ENCODE peak calls at places on chromosomes 1 and 21, in four cellular contexts. One of them, this sample, is unnamed.
A peak's percentile ranks its signal among the peaks of the same experiment; 100 is the strongest.

GRCh38 chr1:86758570-86758969 is 54.2 kb downstream of the SH3GLB1 start:
- DNase-seq in GM12865: no peak
- DNase-seq in adrenal gland: no peak
- DNase-seq in ovary: no peak
- DNase-seq in this sample: no peak

GRCh38 chr1:63758805-63759204 is 15.0 kb upstream of the ROR1 start:
- DNase-seq in adrenal gland: no peak
- DNase-seq in ovary: no peak
- DNase-seq in GM12865: no peak
- DNase-seq in this sample: no peak

GRCh38 chr1:85318217-85318616 is 41.8 kb upstream of the BCL10 start:
- DNase-seq in ovary: no peak
- DNase-seq in adrenal gland: no peak
- DNase-seq in GM12865: no peak
- DNase-seq in this sample: no peak

GRCh38 chr1:94236021-94236491 is 1.3 kb downstream of the ARHGAP29 start:
- DNase-seq in GM12865: no peak
- DNase-seq in adrenal gland: no peak
- DNase-seq in ovary: no peak
- DNase-seq in this sample: no peak

GRCh38 chr1:11294951-11295350 is 22.0 kb downstream of the UBIAD1 start:
- DNase-seq in GM12865: no peak
- DNase-seq in adrenal gland: no peak
- DNase-seq in ovary: no peak
- DNase-seq in this sample: no peak

GRCh38 chr1:154779563-154780189 is 90.4 kb downstream of the KCNN3 start:
- DNase-seq in ovary: no peak
- DNase-seq in adrenal gland: peak; percentile 35
- DNase-seq in GM12865: no peak
- DNase-seq in this sample: no peak

GRCh38 chr1:17191990-17192242 is 13.0 kb upstream of the PADI1 start:
- DNase-seq in ovary: no peak
- DNase-seq in GM12865: no peak
- DNase-seq in adrenal gland: no peak
- DNase-seq in this sample: no peak

GRCh38 chr1:179785025-179785424 is 41.9 kb downstream of the FAM163A start:
- DNase-seq in adrenal gland: no peak
- DNase-seq in ovary: no peak
- DNase-seq in GM12865: no peak
- DNase-seq in this sample: peak; percentile 45

GRCh38 chr1:205664399-205665108 is 15.8 kb downstream of the SLC45A3 start:
- DNase-seq in ovary: no peak
- DNase-seq in adrenal gland: no peak
- DNase-seq in GM12865: no peak
- DNase-seq in this sample: no peak

GRCh38 chr1:26450906-26451305 is 18.8 kb downstream of the DHDDS start:
- DNase-seq in ovary: no peak
- DNase-seq in GM12865: no peak
- DNase-seq in adrenal gland: no peak
- DNase-seq in this sample: no peak

GRCh38 chr21:34834307-34834706 is 165.5 kb downstream of the CLIC6 start:
- DNase-seq in adrenal gland: no peak
- DNase-seq in GM12865: no peak
- DNase-seq in ovary: no peak
- DNase-seq in this sample: no peak

GRCh38 chr1:63772201-63772600 is 1.6 kb upstream of the ROR1 start:
- DNase-seq in ovary: no peak
- DNase-seq in GM12865: no peak
- DNase-seq in adrenal gland: no peak
- DNase-seq in this sample: no peak

GRCh38 chr1:29029652-29030051 is 94.1 kb downstream of the TMEM200B start:
- DNase-seq in ovary: no peak
- DNase-seq in GM12865: no peak
- DNase-seq in adrenal gland: no peak
- DNase-seq in this sample: no peak

GRCh38 chr1:206658264-206658980 is 23.1 kb downstream of the DYRK3 start:
- DNase-seq in adrenal gland: no peak
- DNase-seq in ovary: no peak
- DNase-seq in GM12865: peak; percentile 54
- DNase-seq in this sample: peak; percentile 63

GRCh38 chr21:40829308-40829707 is 17.6 kb downstream of the DSCAM start:
- DNase-seq in GM12865: no peak
- DNase-seq in adrenal gland: no peak
- DNase-seq in ovary: no peak
- DNase-seq in this sample: no peak

GRCh38 chr1:38736399-38736798 is 123.2 kb downstream of the RRAGC start:
- DNase-seq in ovary: no peak
- DNase-seq in adrenal gland: no peak
- DNase-seq in GM12865: no peak
- DNase-seq in this sample: no peak

GRCh38 chr1:222627232-222627631 is 9.3 kb downstream of the MIA3 start:
- DNase-seq in adrenal gland: no peak
- DNase-seq in ovary: no peak
- DNase-seq in GM12865: no peak
- DNase-seq in this sample: no peak

GRCh38 chr1:95018602-95019369 is 54.0 kb downstream of the ALG14 start:
- DNase-seq in GM12865: no peak
- DNase-seq in adrenal gland: peak; percentile 44
- DNase-seq in ovary: no peak
- DNase-seq in this sample: no peak

GRCh38 chr1:97174039-97174704 is 452.6 kb downstream of the PTBP2 start:
- DNase-seq in ovary: no peak
- DNase-seq in GM12865: no peak
- DNase-seq in adrenal gland: no peak
- DNase-seq in this sample: no peak

GRCh38 chr1:15678578-15678977 is 5.5 kb upstream of the PLEKHM2 start:
- DNase-seq in GM12865: peak; percentile 75
- DNase-seq in adrenal gland: no peak
- DNase-seq in ovary: no peak
- DNase-seq in this sample: no peak

GRCh38 chr1:25756210-25756609 is 43.8 kb upstream of the SELENON start:
- DNase-seq in adrenal gland: no peak
- DNase-seq in GM12865: no peak
- DNase-seq in ovary: no peak
- DNase-seq in this sample: no peak

GRCh38 chr1:94621802-94622201 is 80.2 kb upstream of the F3 start:
- DNase-seq in ovary: no peak
- DNase-seq in GM12865: no peak
- DNase-seq in adrenal gland: no peak
- DNase-seq in this sample: no peak

GRCh38 chr1:57363165-57363564 is 60.7 kb downstream of the DAB1 start:
- DNase-seq in GM12865: no peak
- DNase-seq in ovary: no peak
- DNase-seq in adrenal gland: no peak
- DNase-seq in this sample: no peak

GRCh38 chr1:10980841-10981727 is 31.4 kb upstream of the TARDBP start:
- DNase-seq in adrenal gland: no peak
- DNase-seq in ovary: no peak
- DNase-seq in GM12865: no peak
- DNase-seq in this sample: no peak

GRCh38 chr1:168803696-168804510 is 74.9 kb upstream of the DPT start:
- DNase-seq in ovary: no peak
- DNase-seq in GM12865: no peak
- DNase-seq in adrenal gland: no peak
- DNase-seq in this sample: peak; percentile 2

GRCh38 chr21:26117324-26117971 is 53.1 kb downstream of the APP start:
- DNase-seq in adrenal gland: no peak
- DNase-seq in ovary: no peak
- DNase-seq in GM12865: peak; percentile 32
- DNase-seq in this sample: no peak

GRCh38 chr1:218537131-218537904 is 192.2 kb downstream of the TGFB2 start:
- DNase-seq in adrenal gland: no peak
- DNase-seq in GM12865: no peak
- DNase-seq in ovary: no peak
- DNase-seq in this sample: no peak

GRCh38 chr1:218570456-218570855 is 225.3 kb downstream of the TGFB2 start:
- DNase-seq in adrenal gland: no peak
- DNase-seq in ovary: no peak
- DNase-seq in GM12865: no peak
- DNase-seq in this sample: no peak

GRCh38 chr21:20258542-20258941 is 739.7 kb upstream of the NCAM2 start:
- DNase-seq in adrenal gland: no peak
- DNase-seq in ovary: no peak
- DNase-seq in GM12865: no peak
- DNase-seq in this sample: no peak

GRCh38 chr1:219416598-219417238 is 196.2 kb downstream of the ZC3H11B start:
- DNase-seq in ovary: peak; percentile 35
- DNase-seq in adrenal gland: peak; percentile 55
- DNase-seq in GM12865: peak; percentile 60
- DNase-seq in this sample: peak; percentile 66

GRCh38 chr1:186915555-186915954 is 86.8 kb downstream of the PLA2G4A start:
- DNase-seq in ovary: no peak
- DNase-seq in GM12865: no peak
- DNase-seq in adrenal gland: no peak
- DNase-seq in this sample: no peak
- TF ChIP-seq CTCF in ovary: no peak
- TF ChIP-seq CTCF in GM12865: no peak
- TF ChIP-seq CTCF in adrenal gland: no peak
- TF ChIP-seq CTCF in this sample: no peak

GRCh38 chr1:210235363-210236053 is 2.9 kb downstream of the SERTAD4 start:
- DNase-seq in adrenal gland: no peak
- DNase-seq in GM12865: no peak
- DNase-seq in ovary: no peak
- DNase-seq in this sample: no peak

GRCh38 chr1:210233216-210233494 is 559 bp downstream of the SERTAD4 start:
- DNase-seq in adrenal gland: no peak
- DNase-seq in GM12865: no peak
- DNase-seq in ovary: no peak
- DNase-seq in this sample: no peak

GRCh38 chr1:210233495-210234253 is 1.1 kb downstream of the SERTAD4 start:
- DNase-seq in GM12865: no peak
- DNase-seq in adrenal gland: no peak
- DNase-seq in ovary: peak; percentile 65
- DNase-seq in this sample: peak; percentile 61

GRCh38 chr1:210232524-210233215 is at the start of gene SERTAD4:
- DNase-seq in ovary: peak; percentile 66
- DNase-seq in adrenal gland: no peak
- DNase-seq in GM12865: no peak
- DNase-seq in this sample: peak; percentile 57

DNA sequence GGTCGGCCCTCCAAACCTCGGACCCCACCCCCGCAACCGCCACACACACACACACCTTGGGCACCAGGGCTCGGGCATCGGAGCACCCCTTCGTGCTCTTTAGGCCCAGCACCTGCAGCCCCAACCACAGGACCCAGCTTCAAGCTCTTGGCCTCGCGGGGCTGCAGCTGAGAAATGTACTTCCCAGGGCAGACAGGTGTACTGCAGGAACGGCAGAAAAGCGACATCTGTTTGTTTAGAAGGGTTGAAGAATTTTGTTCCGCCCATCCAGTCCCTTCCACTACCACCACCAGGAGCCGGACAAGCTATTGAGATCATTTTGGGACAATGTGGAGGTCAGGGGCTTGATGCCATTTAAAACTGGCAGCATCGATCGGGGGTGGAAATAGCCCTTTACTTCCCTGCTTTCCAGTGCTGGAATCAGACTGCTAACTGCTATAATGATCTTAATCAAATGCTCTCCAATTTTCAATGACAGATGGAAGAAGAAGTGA is 1.7 kb downstream of the SERTAD4 start:
- DNase-seq in adrenal gland: no peak
- DNase-seq in ovary: no peak
- DNase-seq in GM12865: no peak
- DNase-seq in this sample: no peak
- TF ChIP-seq CTCF in adrenal gland: no peak
- TF ChIP-seq CTCF in ovary: no peak
- TF ChIP-seq CTCF in GM12865: no peak
- TF ChIP-seq CTCF in this sample: no peak

DNA sequence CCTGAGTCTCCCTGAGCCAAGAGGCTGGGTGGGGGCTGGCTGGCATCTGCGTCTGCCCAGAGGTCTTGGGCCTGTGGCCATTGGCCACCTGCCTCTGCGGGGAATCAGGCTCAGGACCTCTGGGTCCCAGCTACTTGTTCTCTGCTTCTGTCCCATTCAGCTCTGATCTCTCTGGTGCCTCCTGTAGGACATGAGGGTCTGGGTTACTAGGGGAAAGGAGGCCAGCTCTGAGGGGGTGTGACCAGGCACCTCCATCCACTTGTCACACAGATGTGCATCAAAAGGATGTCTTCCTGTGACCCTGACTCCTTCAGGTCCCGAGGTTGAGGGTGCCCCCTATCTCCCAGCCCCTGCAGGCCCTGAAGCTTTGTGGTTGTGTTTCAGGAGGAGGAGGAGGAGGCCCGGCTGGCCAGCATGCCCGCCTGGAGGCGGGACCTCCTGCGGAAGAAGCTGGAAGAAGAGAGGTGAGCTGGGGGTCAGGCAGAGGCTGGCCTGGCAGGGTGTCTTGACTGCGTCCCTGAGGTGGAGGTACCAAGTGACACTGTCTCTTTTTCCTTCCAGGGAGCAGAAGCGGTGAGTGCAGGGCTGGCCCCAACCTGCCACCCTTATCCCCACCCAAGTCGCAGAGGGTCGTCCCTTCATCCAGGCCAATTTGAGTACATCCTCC is 9.0 kb downstream of the TNFRSF25 start:
- DNase-seq in adrenal gland: no peak
- DNase-seq in ovary: no peak
- DNase-seq in GM12865: no peak
- DNase-seq in this sample: no peak
- TF ChIP-seq CTCF in adrenal gland: no peak
- TF ChIP-seq CTCF in ovary: no peak
- TF ChIP-seq CTCF in GM12865: no peak
- TF ChIP-seq CTCF in this sample: no peak

GRCh38 chr1:33655496-33655895 is 183.1 kb downstream of the ZSCAN20 start:
- DNase-seq in ovary: no peak
- DNase-seq in adrenal gland: no peak
- DNase-seq in GM12865: no peak
- DNase-seq in this sample: no peak
- TF ChIP-seq CTCF in ovary: no peak
- TF ChIP-seq CTCF in adrenal gland: no peak
- TF ChIP-seq CTCF in GM12865: no peak
- TF ChIP-seq CTCF in this sample: no peak

DNA sequence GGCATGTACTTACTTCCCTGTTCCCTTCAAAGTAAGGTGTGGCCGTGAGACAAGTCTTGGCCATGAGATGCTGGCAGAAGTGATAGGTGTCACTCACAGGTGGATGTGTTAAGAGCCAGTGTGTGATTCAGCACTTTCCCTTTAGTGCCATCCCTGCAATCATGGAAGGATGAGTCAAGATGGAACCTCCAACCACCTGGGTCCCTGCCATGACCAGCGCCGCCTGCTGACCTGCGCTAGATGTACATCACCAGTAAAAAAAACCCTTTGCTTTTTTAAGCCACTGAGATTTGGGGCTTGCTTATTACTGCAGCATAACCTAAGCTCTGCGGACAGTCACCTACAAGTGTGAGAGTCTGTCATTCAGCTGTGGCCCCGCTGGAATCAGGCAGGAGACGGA is 71.7 kb downstream of the TOMM20 start:
- DNase-seq in GM12865: no peak
- DNase-seq in ovary: no peak
- DNase-seq in adrenal gland: no peak
- DNase-seq in this sample: no peak
- TF ChIP-seq CTCF in GM12865: no peak
- TF ChIP-seq CTCF in ovary: no peak
- TF ChIP-seq CTCF in adrenal gland: no peak
- TF ChIP-seq CTCF in this sample: no peak

GRCh38 chr1:8871539-8871935 is 6.9 kb downstream of the ENO1 start:
- DNase-seq in GM12865: no peak
- DNase-seq in adrenal gland: no peak
- DNase-seq in ovary: no peak
- DNase-seq in this sample: no peak
- TF ChIP-seq CTCF in GM12865: peak; percentile 25
- TF ChIP-seq CTCF in adrenal gland: peak; percentile 13
- TF ChIP-seq CTCF in ovary: no peak
- TF ChIP-seq CTCF in this sample: peak; percentile 15